ENCODE peak calls at places on chromosome 15, in five cellular contexts. One of them, this sample, is unnamed.

GRCh38 chr15:74780983-74781672 is 752 bp upstream of the CSK start:
- DNase-seq in WTC11: no peak
- DNase-seq in GM12878: no peak
- DNase-seq in HepG2: no peak
- DNase-seq in K562: no peak
- DNase-seq in this sample: peak

GRCh38 chr15:64651573-64652260 is 123.7 kb downstream of the RBPMS2 start:
- DNase-seq in WTC11: no peak
- DNase-seq in GM12878: peak
- DNase-seq in HepG2: peak
- DNase-seq in K562: no peak
- DNase-seq in this sample: peak

GRCh38 chr15:62648954-62649353 is 393.6 kb upstream of the TPM1 start:
- DNase-seq in WTC11: no peak
- DNase-seq in GM12878: peak
- DNase-seq in HepG2: peak
- DNase-seq in K562: no peak
- DNase-seq in this sample: peak

GRCh38 chr15:70091649-70092461 is 5.9 kb downstream of the TLE3 start:
- DNase-seq in WTC11: no peak
- DNase-seq in GM12878: no peak
- DNase-seq in HepG2: peak
- DNase-seq in K562: peak
- DNase-seq in this sample: no peak

GRCh38 chr15:62605292-62605691 is 437.3 kb upstream of the TPM1 start:
- DNase-seq in WTC11: no peak
- DNase-seq in GM12878: no peak
- DNase-seq in HepG2: no peak
- DNase-seq in K562: no peak
- DNase-seq in this sample: no peak

GRCh38 chr15:89649716-89650115 is 5.6 kb downstream of the KIF7 start:
- DNase-seq in WTC11: no peak
- DNase-seq in GM12878: no peak
- DNase-seq in HepG2: no peak
- DNase-seq in K562: no peak
- DNase-seq in this sample: no peak

GRCh38 chr15:87528873-87529272 is 727.7 kb downstream of the NTRK3 start:
- DNase-seq in WTC11: no peak
- DNase-seq in GM12878: no peak
- DNase-seq in HepG2: no peak
- DNase-seq in K562: no peak
- DNase-seq in this sample: no peak

GRCh38 chr15:90259524-90259923 is 5.9 kb upstream of the NGRN start:
- DNase-seq in WTC11: no peak
- DNase-seq in GM12878: peak
- DNase-seq in HepG2: no peak
- DNase-seq in K562: no peak
- DNase-seq in this sample: no peak

GRCh38 chr15:84804005-84804803 is 13.0 kb upstream of the ALPK3 start:
- DNase-seq in WTC11: no peak
- DNase-seq in GM12878: no peak
- DNase-seq in HepG2: no peak
- DNase-seq in K562: no peak
- DNase-seq in this sample: no peak

GRCh38 chr15:89971592-89971997 is 29.5 kb upstream of the ZNF710 start:
- DNase-seq in WTC11: peak
- DNase-seq in GM12878: peak
- DNase-seq in HepG2: peak
- DNase-seq in K562: peak
- DNase-seq in this sample: peak

GRCh38 chr15:99982662-99983061 is 249.4 kb upstream of the LYSMD4 start:
- DNase-seq in WTC11: no peak
- DNase-seq in GM12878: no peak
- DNase-seq in HepG2: no peak
- DNase-seq in K562: no peak
- DNase-seq in this sample: no peak

GRCh38 chr15:99983171-99983891 is 250.1 kb upstream of the LYSMD4 start:
- DNase-seq in WTC11: peak
- DNase-seq in GM12878: no peak
- DNase-seq in HepG2: no peak
- DNase-seq in K562: no peak
- DNase-seq in this sample: peak

GRCh38 chr15:99984491-99985243 is 251.4 kb upstream of the LYSMD4 start:
- DNase-seq in WTC11: no peak
- DNase-seq in GM12878: no peak
- DNase-seq in HepG2: no peak
- DNase-seq in K562: no peak
- DNase-seq in this sample: no peak

GRCh38 chr15:99981839-99982658 is 248.8 kb upstream of the LYSMD4 start:
- DNase-seq in WTC11: peak
- DNase-seq in GM12878: no peak
- DNase-seq in HepG2: no peak
- DNase-seq in K562: no peak
- DNase-seq in this sample: peak

DNA sequence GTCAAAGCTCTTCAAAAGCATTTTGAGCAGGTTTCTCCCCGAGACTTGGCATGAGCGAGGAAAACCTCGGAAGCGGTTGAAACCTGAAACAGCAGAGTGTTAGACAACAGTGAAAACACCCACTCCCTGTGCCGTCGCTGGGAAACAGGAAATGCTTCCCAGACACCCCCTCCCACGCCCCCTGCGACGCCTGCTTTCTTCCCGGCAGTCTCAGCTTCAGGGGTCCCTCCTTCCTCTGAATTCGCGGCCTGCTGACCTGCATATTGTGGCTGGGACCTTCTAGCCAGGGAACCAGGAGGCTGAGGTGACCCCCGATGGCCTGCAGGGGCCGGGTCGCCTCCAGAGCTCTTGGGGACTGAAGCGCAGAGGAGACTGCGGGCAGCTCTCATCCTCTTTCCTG is 250.7 kb upstream of the LYSMD4 start:
- DNase-seq in WTC11: peak
- DNase-seq in GM12878: no peak
- DNase-seq in HepG2: no peak
- DNase-seq in K562: no peak
- DNase-seq in this sample: peak
- TF ChIP-seq CREB1 in WTC11: no peak
- TF ChIP-seq CREB1 in GM12878: no peak
- TF ChIP-seq CREB1 in HepG2: no peak
- TF ChIP-seq CREB1 in K562: no peak
- TF ChIP-seq CREB1 in this sample: no peak

DNA sequence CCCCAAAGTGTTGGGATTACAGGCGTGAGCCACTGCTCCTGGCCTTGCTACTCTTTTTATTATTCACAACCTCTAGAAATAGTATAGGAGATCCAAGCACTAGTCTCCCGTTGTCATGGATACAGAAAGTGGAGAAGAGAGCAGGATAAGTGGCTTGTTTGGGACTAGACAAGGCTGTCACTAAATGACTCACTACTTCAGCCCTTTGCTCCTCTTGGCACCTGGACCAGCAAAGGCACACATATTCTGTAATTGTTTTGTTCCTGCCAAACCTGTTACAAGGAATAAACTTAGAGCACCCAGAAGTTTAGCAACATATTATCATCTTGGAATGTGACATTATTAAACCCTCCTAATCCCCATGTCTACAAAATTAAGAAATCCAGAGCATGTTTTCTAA is 427.2 kb upstream of the THBS1 start:
- DNase-seq in WTC11: no peak
- DNase-seq in GM12878: no peak
- DNase-seq in HepG2: no peak
- DNase-seq in K562: no peak
- DNase-seq in this sample: no peak
- TF ChIP-seq CREB1 in WTC11: no peak
- TF ChIP-seq CREB1 in GM12878: no peak
- TF ChIP-seq CREB1 in HepG2: no peak
- TF ChIP-seq CREB1 in K562: no peak
- TF ChIP-seq CREB1 in this sample: no peak

DNA sequence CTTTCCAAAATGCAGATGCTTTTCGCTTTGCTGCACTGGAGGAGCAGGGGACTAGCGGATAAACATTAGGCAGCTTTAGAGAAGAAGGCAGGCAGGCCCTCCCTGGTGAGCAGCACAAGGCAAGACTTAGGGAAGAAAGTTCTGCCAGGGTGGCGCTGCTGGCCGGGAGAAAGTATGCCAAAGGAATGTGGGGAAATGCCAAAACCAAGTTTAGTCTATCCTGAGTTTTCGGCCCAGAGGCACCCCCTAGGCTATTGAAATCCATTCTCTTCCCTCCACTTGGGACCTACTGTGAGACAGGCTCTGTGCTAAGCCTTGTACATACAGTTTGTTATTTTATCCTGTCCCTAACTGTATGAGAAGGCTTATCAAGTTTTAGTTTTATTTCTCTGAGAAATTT is 9.2 kb downstream of the SHC4 start:
- DNase-seq in WTC11: peak
- DNase-seq in GM12878: no peak
- DNase-seq in HepG2: no peak
- DNase-seq in K562: no peak
- DNase-seq in this sample: peak
- TF ChIP-seq CREB1 in WTC11: no peak
- TF ChIP-seq CREB1 in GM12878: no peak
- TF ChIP-seq CREB1 in HepG2: no peak
- TF ChIP-seq CREB1 in K562: no peak
- TF ChIP-seq CREB1 in this sample: no peak

GRCh38 chr15:51341366-51342248 is at the start of gene GLDN:
- DNase-seq in WTC11: peak
- DNase-seq in GM12878: no peak
- DNase-seq in HepG2: no peak
- DNase-seq in K562: no peak
- DNase-seq in this sample: peak
- TF ChIP-seq CREB1 in WTC11: no peak
- TF ChIP-seq CREB1 in GM12878: no peak
- TF ChIP-seq CREB1 in HepG2: no peak
- TF ChIP-seq CREB1 in K562: no peak
- TF ChIP-seq CREB1 in this sample: no peak

GRCh38 chr15:25786040-25786439 is 77.1 kb downstream of the ATP10A start:
- DNase-seq in WTC11: no peak
- DNase-seq in GM12878: no peak
- DNase-seq in HepG2: no peak
- DNase-seq in K562: no peak
- DNase-seq in this sample: no peak

GRCh38 chr15:25787381-25787780 is 75.7 kb downstream of the ATP10A start:
- DNase-seq in WTC11: no peak
- DNase-seq in GM12878: no peak
- DNase-seq in HepG2: no peak
- DNase-seq in K562: no peak
- DNase-seq in this sample: no peak

GRCh38 chr15:25789616-25790002 is 73.5 kb downstream of the ATP10A start:
- DNase-seq in WTC11: no peak
- DNase-seq in GM12878: no peak
- DNase-seq in HepG2: no peak
- DNase-seq in K562: no peak
- DNase-seq in this sample: no peak

GRCh38 chr15:25789206-25789605 is 73.9 kb downstream of the ATP10A start:
- DNase-seq in WTC11: no peak
- DNase-seq in GM12878: no peak
- DNase-seq in HepG2: no peak
- DNase-seq in K562: no peak
- DNase-seq in this sample: no peak

DNA sequence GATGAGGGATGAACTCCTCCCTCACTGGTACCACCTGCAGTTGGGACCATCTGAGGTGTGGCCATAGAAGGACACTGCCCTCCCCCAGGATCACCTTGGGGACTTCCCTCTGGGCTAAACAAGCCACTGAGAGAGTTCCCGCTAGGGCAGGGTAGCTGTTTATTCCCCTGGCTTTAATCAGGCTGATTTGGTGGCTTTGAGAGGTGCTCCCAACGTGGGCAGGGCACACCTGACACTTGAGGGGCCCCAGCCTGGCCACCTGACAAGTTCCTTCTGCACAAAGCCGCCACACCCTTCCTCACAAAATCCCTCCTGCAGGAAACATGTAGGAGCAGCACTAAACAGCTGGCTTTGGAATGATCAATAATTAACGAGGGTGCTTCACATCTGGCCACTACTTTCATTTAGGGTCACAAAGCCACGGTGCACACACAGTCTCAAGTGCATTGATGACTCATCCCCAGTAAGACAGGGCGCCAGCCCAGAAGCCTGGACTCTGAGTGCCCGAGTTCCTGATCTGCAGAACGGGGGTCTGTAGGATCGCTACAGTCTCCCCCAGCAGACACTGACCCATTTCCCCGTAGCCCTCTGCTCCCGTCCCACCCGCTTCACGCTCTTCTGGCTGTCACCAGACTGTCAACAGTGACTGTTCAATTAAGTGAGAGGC is 75.1 kb downstream of the ATP10A start:
- DNase-seq in WTC11: no peak
- DNase-seq in GM12878: no peak
- DNase-seq in HepG2: peak
- DNase-seq in K562: no peak
- DNase-seq in this sample: no peak
- TF ChIP-seq CREB1 in WTC11: no peak
- TF ChIP-seq CREB1 in GM12878: no peak
- TF ChIP-seq CREB1 in HepG2: no peak
- TF ChIP-seq CREB1 in K562: no peak
- TF ChIP-seq CREB1 in this sample: no peak